ENCODE peak calls at places on chromosomes 11 and 22, in six cellular contexts. S, N, D, B, Q and L are unnamed samples.

GRCh38 chr22:46591890-46592289 is 28.3 kb upstream of the GRAMD4 start:
- DNase-seq in S (no peak), N (no peak), D (no peak), B (no peak), Q (no peak), L (no peak)

GRCh38 chr11:83835423-83835822 is 549.3 kb upstream of the CCDC90B start:
- DNase-seq in S (no peak), N (peak), D (no peak), B (no peak), Q (no peak), L (no peak)

GRCh38 chr11:82732734-82733443 is 775 bp downstream of the FAM181B start:
- DNase-seq in S (no peak), N (no peak), D (no peak), B (peak), Q (no peak), L (no peak)

GRCh38 chr11:57260937-57261783 is 24.1 kb upstream of the APLNR start:
- DNase-seq in S (no peak), N (no peak), D (no peak), B (no peak), Q (no peak), L (no peak)

GRCh38 chr22:11066458-11067285 is 4461.3 kb upstream of the OR11H1 start:
- DNase-seq in S (peak), N (no peak), D (no peak), B (no peak), Q (no peak), L (no peak)

GRCh38 chr11:45647786-45648185 is 17.6 kb downstream of the CHST1 start:
- DNase-seq in S (no peak), N (no peak), D (no peak), B (no peak), Q (no peak), L (no peak)

GRCh38 chr11:128890543-128891409 is at the start of gene KCNJ5:
- DNase-seq in S (no peak), N (no peak), D (peak), B (peak), Q (no peak), L (no peak)

GRCh38 chr11:45180888-45181594 is 34.6 kb downstream of the PRDM11 start:
- DNase-seq in S (peak), N (peak), D (peak), B (no peak), Q (no peak), L (no peak)

GRCh38 chr11:72599325-72600117 is 74.7 kb downstream of the PDE2A start:
- DNase-seq in S (no peak), N (no peak), D (no peak), B (no peak), Q (no peak), L (no peak)

GRCh38 chr22:46809153-46809885 is 46.9 kb downstream of the TBC1D22A start:
- DNase-seq in S (no peak), N (no peak), D (no peak), B (no peak), Q (no peak), L (no peak)

GRCh38 chr11:47186937-47187681 is 875 bp upstream of the PACSIN3 start:
- DNase-seq in S (no peak), N (peak), D (no peak), B (peak), Q (no peak), L (no peak)

GRCh38 chr11:120432056-120433018 is 79.2 kb upstream of the GRIK4 start:
- DNase-seq in S (peak), N (peak), D (peak), B (no peak), Q (peak), L (peak)

GRCh38 chr11:23181022-23181807 is 320.9 kb upstream of the CCDC179 start:
- DNase-seq in S (no peak), N (no peak), D (no peak), B (no peak), Q (no peak), L (no peak)

GRCh38 chr11:13249992-13250391 is 27.6 kb upstream of the BMAL1 start:
- DNase-seq in S (no peak), N (no peak), D (no peak), B (no peak), Q (no peak), L (no peak)

GRCh38 chr11:120694706-120695105 is 183.2 kb downstream of the GRIK4 start:
- DNase-seq in S (no peak), N (no peak), D (no peak), B (no peak), Q (no peak), L (peak)

GRCh38 chr11:101299210-101299609 is 169.6 kb upstream of the PGR start:
- DNase-seq in S (no peak), N (no peak), D (no peak), B (no peak), Q (no peak), L (no peak)

GRCh38 chr11:30210357-30210756 is 20.5 kb upstream of the FSHB start:
- DNase-seq in S (no peak), N (no peak), D (no peak), B (no peak), Q (no peak), L (no peak)

GRCh38 chr22:21942407-21942895 is 10.2 kb downstream of the PPM1F start:
- DNase-seq in S (peak), N (peak), D (no peak), B (no peak), Q (no peak), L (no peak)

GRCh38 chr22:23110190-23110921 is 31.4 kb downstream of the RSPH14 start:
- DNase-seq in S (no peak), N (no peak), D (no peak), B (no peak), Q (no peak), L (no peak)

GRCh38 chr11:103681855-103682254 is 354.6 kb upstream of the DDI1 start:
- DNase-seq in S (no peak), N (no peak), D (no peak), B (no peak), Q (no peak), L (no peak)

GRCh38 chr11:116791002-116791812 is 472 bp downstream of the APOA5 start:
- DNase-seq in S (peak), N (peak), D (peak), B (peak), Q (no peak), L (no peak)

GRCh38 chr22:39012525-39013516 is 1.2 kb upstream of the APOBEC3C start:
- DNase-seq in S (no peak), N (no peak), D (no peak), B (no peak), Q (no peak), L (no peak)

GRCh38 chr11:6608726-6609501 is 3.1 kb downstream of the TAF10 start:
- DNase-seq in S (peak), N (no peak), D (no peak), B (no peak), Q (no peak), L (no peak)

GRCh38 chr22:34975721-34976120 is 90.2 kb upstream of the ISX start:
- DNase-seq in S (no peak), N (no peak), D (no peak), B (no peak), Q (no peak), L (no peak)

GRCh38 chr11:78030429-78031325 is 7.6 kb upstream of the KCTD14 start:
- DNase-seq in S (peak), N (peak), D (peak), B (peak), Q (no peak), L (peak)

GRCh38 chr11:118287006-118287405 is 17.5 kb upstream of the CD3E start:
- DNase-seq in S (no peak), N (no peak), D (no peak), B (no peak), Q (no peak), L (no peak)

GRCh38 chr22:46965552-46966494 is 203.4 kb downstream of the TBC1D22A start:
- DNase-seq in S (no peak), N (peak), D (no peak), B (no peak), Q (no peak), L (no peak)

GRCh38 chr22:38249803-38250641 is 22.8 kb downstream of the TMEM184B start:
- DNase-seq in S (no peak), N (no peak), D (no peak), B (no peak), Q (no peak), L (no peak)

GRCh38 chr11:111574373-111575230 is 27.6 kb upstream of the SIK2 start:
- DNase-seq in S (no peak), N (no peak), D (no peak), B (no peak), Q (no peak), L (no peak)

GRCh38 chr11:35387341-35387982 is 31.9 kb downstream of the SLC1A2 start:
- DNase-seq in S (no peak), N (peak), D (no peak), B (no peak), Q (no peak), L (no peak)

GRCh38 chr11:78231962-78232459 is 43.3 kb downstream of the USP35 start:
- DNase-seq in S (no peak), N (peak), D (no peak), B (no peak), Q (no peak), L (no peak)

GRCh38 chr11:70519117-70519516 is 120.8 kb downstream of the CTTN start:
- DNase-seq in S (no peak), N (no peak), D (no peak), B (no peak), Q (no peak), L (no peak)

GRCh38 chr11:18310800-18311340 is 11.1 kb downstream of the HPS5 start:
- DNase-seq in S (no peak), N (no peak), D (no peak), B (no peak), Q (no peak), L (no peak)

DNA sequence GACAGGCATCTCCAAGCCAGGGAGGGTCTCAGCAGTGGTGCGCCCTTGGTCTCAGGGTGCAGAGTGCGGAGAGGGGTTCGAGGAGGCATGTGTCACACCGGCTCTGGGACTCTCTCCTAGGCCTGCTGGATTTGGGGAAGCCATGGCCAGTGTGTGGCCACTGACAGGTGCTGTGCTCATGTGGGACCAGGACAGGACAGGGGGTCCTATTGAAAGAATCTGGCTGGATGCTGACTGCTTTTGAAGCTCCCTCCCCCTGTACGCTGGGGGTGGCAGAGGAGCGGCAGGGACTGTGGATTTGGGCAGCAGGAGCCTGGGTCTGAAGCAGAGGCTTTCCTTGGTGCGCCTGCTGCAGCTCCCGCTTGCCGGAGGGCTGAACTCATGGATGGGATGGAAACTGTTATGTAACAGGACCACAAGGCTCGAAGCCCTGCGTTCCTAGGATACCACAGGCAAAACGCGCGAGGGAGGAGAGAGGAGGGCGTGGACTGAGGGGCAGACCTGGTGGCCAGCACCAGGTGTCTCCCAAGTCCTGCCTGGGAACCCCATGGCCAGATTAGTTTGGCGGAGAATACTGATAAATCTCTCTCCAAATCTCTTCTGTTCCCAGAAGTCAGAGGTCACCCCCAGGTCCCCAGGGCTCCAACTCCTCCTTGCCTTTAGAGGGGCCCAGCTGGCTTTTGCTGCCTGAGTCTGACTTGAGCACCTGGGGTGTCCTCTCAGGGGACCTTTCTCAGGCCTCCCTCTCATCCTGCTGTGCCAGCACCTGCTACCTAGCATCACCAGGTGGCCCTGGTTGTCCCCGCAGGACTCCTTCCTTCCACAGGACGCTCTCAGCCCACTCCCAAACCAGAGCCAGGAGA is 13.8 kb upstream of the TEF start:
- DNase-seq in S (peak), N (peak), D (peak), B (no peak), Q (no peak), L (no peak)
- H3K4me3 ChIP-seq in S (peak), N (peak), D (peak), B (no peak), Q (peak), L (peak)

DNA sequence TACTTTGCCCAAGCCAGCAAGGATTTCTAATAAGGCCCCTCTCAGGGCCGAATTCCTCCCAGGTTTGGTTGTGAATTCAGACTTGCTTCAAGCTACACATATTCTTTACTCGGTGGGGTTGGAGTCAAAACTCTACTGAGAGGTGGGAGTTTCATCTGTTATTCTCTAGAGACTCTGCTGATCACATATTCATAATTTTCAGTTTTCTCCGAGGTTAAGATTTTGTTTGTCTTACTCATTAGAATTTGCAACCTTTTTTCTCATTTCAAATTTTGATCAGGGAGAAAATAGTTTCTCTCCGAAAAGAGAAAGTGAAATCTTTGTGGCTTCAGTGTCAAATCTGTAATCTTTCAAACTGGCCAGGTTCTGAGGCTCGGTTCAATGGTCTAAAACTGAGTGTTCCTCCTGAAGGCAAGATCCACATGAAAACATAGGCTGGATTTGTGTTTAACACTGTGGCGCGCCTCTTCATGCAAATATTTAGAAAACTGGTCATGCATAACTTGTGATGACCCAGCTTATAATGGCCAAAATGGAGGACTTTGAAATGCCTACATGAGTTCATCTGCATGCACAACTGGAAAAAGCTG is 21.5 kb upstream of the GSTP1 start:
- DNase-seq in S (no peak), N (peak), D (no peak), B (no peak), Q (no peak), L (no peak)
- H3K4me3 ChIP-seq in S (no peak), N (no peak), D (no peak), B (no peak), Q (no peak), L (no peak)

GRCh38 chr22:25182131-25183110 is 17.2 kb upstream of the CRYBB3 start:
- DNase-seq in S (peak), N (no peak), D (no peak), B (no peak), Q (no peak), L (no peak)
- H3K4me3 ChIP-seq in S (no peak), N (no peak), D (no peak), B (no peak), Q (no peak), L (no peak)

GRCh38 chr11:102453921-102454320 is 1.4 kb upstream of the TMEM123 start:
- DNase-seq in S (no peak), N (no peak), D (no peak), B (no peak), Q (no peak), L (no peak)
- H3K4me3 ChIP-seq in S (no peak), N (no peak), D (no peak), B (no peak), Q (no peak), L (peak)

GRCh38 chr11:706439-706956 is 467 bp downstream of the EPS8L2 start:
- DNase-seq in S (no peak), N (peak), D (peak), B (no peak), Q (no peak), L (no peak)
- H3K4me3 ChIP-seq in S (peak), N (peak), D (peak), B (peak), Q (peak), L (peak)